ENCODE peak calls at places on chromosome 21, in nine cellular contexts. One of them, this sample, is unnamed. For H3K79me2, the result is how much of the 10 kb centered on the place peaks cover.

GRCh38 chr21:43737158-43737950 is 18.4 kb downstream of the PDXK start:
- DNase-seq in DND-41: no peak
- DNase-seq in fibroblast of lung: no peak
- DNase-seq in mammary epithelial cell: no peak
- DNase-seq in MM.1S: no peak
- DNase-seq in PC-3: no peak
- DNase-seq in GM23248: no peak
- DNase-seq in neural progenitor cell: no peak
- DNase-seq in HCT116: no peak
- DNase-seq in this sample: no peak

GRCh38 chr21:26965091-26965566 is 1.8 kb downstream of the ADAMTS5 start:
- DNase-seq in DND-41: no peak
- DNase-seq in fibroblast of lung: no peak
- DNase-seq in mammary epithelial cell: no peak
- DNase-seq in MM.1S: no peak
- DNase-seq in PC-3: no peak
- DNase-seq in GM23248: peak
- DNase-seq in neural progenitor cell: no peak
- DNase-seq in HCT116: no peak
- DNase-seq in this sample: no peak

GRCh38 chr21:27408826-27409225 is 441.9 kb upstream of the ADAMTS5 start:
- DNase-seq in DND-41: no peak
- DNase-seq in fibroblast of lung: peak
- DNase-seq in mammary epithelial cell: no peak
- DNase-seq in MM.1S: no peak
- DNase-seq in PC-3: no peak
- DNase-seq in GM23248: no peak
- DNase-seq in neural progenitor cell: no peak
- DNase-seq in HCT116: no peak
- DNase-seq in this sample: peak

GRCh38 chr21:40731206-40731605 is 115.8 kb downstream of the DSCAM start:
- DNase-seq in DND-41: no peak
- DNase-seq in fibroblast of lung: no peak
- DNase-seq in mammary epithelial cell: no peak
- DNase-seq in MM.1S: peak
- DNase-seq in PC-3: no peak
- DNase-seq in GM23248: no peak
- DNase-seq in neural progenitor cell: no peak
- DNase-seq in HCT116: no peak
- DNase-seq in this sample: no peak

GRCh38 chr21:43936186-43936967 is 71.4 kb downstream of the AGPAT3 start:
- DNase-seq in DND-41: no peak
- DNase-seq in fibroblast of lung: peak
- DNase-seq in mammary epithelial cell: no peak
- DNase-seq in MM.1S: no peak
- DNase-seq in PC-3: no peak
- DNase-seq in GM23248: peak
- DNase-seq in neural progenitor cell: no peak
- DNase-seq in HCT116: no peak
- DNase-seq in this sample: peak

GRCh38 chr21:38323721-38324591 is 67.2 kb downstream of the KCNJ15 start:
- DNase-seq in DND-41: no peak
- DNase-seq in fibroblast of lung: peak
- DNase-seq in mammary epithelial cell: peak
- DNase-seq in MM.1S: peak
- DNase-seq in PC-3: peak
- DNase-seq in GM23248: peak
- DNase-seq in neural progenitor cell: peak
- DNase-seq in HCT116: no peak
- DNase-seq in this sample: peak

GRCh38 chr21:38881041-38881570 is 75.4 kb downstream of the ETS2 start:
- DNase-seq in DND-41: no peak
- DNase-seq in fibroblast of lung: no peak
- DNase-seq in mammary epithelial cell: no peak
- DNase-seq in MM.1S: no peak
- DNase-seq in PC-3: peak
- DNase-seq in GM23248: no peak
- DNase-seq in neural progenitor cell: no peak
- DNase-seq in HCT116: no peak
- DNase-seq in this sample: no peak

GRCh38 chr21:31557956-31558838 is 101.3 kb upstream of the SOD1 start:
- DNase-seq in DND-41: peak
- DNase-seq in fibroblast of lung: peak
- DNase-seq in mammary epithelial cell: peak
- DNase-seq in MM.1S: peak
- DNase-seq in PC-3: peak
- DNase-seq in GM23248: peak
- DNase-seq in neural progenitor cell: peak
- DNase-seq in HCT116: no peak
- DNase-seq in this sample: no peak

GRCh38 chr21:37987668-37988067 is 71.4 kb upstream of the KCNJ6 start:
- DNase-seq in DND-41: no peak
- DNase-seq in fibroblast of lung: no peak
- DNase-seq in mammary epithelial cell: no peak
- DNase-seq in MM.1S: no peak
- DNase-seq in PC-3: no peak
- DNase-seq in GM23248: no peak
- DNase-seq in neural progenitor cell: no peak
- DNase-seq in HCT116: no peak
- DNase-seq in this sample: no peak

GRCh38 chr21:28336299-28336698 is 656.4 kb downstream of the LTN1 start:
- DNase-seq in DND-41: no peak
- DNase-seq in fibroblast of lung: peak
- DNase-seq in mammary epithelial cell: peak
- DNase-seq in MM.1S: peak
- DNase-seq in PC-3: peak
- DNase-seq in GM23248: peak
- DNase-seq in neural progenitor cell: peak
- DNase-seq in HCT116: no peak
- DNase-seq in this sample: peak

DNA sequence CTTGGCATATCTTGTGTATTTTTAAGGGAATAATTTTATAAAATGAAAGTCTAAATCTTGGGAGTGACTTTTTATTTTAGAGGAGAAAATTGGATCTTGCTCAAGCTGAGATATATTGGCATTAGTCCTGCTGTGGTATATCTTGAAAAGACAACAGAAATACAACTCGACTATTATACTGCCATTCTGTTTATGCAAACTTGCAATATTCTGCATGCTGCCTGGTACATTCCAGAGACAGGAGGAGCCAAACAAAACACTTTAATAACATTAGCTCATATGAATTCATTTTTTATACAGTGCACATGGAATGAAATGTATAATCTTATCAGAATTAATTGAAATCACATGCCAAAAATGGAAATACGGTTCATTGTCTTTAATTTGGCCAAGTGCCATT is 176.0 kb upstream of the NRIP1 start:
- DNase-seq in DND-41: no peak
- DNase-seq in fibroblast of lung: peak
- DNase-seq in mammary epithelial cell: no peak
- DNase-seq in MM.1S: no peak
- DNase-seq in PC-3: no peak
- DNase-seq in GM23248: no peak
- DNase-seq in neural progenitor cell: no peak
- DNase-seq in HCT116: no peak
- DNase-seq in this sample: no peak
- H2AFZ ChIP-seq in DND-41: no peak
- H2AFZ ChIP-seq in fibroblast of lung: no peak
- H2AFZ ChIP-seq in mammary epithelial cell: peak
- H2AFZ ChIP-seq in MM.1S: no peak
- H2AFZ ChIP-seq in PC-3: no peak
- H2AFZ ChIP-seq in GM23248: no peak
- H2AFZ ChIP-seq in neural progenitor cell: no peak
- H2AFZ ChIP-seq in HCT116: no peak
- H2AFZ ChIP-seq in this sample: no peak

GRCh38 chr21:42521384-42521783 is 7.7 kb downstream of the SLC37A1 start:
- DNase-seq in DND-41: no peak
- DNase-seq in fibroblast of lung: no peak
- DNase-seq in mammary epithelial cell: no peak
- DNase-seq in MM.1S: no peak
- DNase-seq in PC-3: no peak
- DNase-seq in GM23248: no peak
- DNase-seq in neural progenitor cell: no peak
- DNase-seq in HCT116: no peak
- DNase-seq in this sample: no peak

GRCh38 chr21:42518626-42519025 is 5.0 kb downstream of the SLC37A1 start:
- DNase-seq in DND-41: no peak
- DNase-seq in fibroblast of lung: no peak
- DNase-seq in mammary epithelial cell: no peak
- DNase-seq in MM.1S: no peak
- DNase-seq in PC-3: no peak
- DNase-seq in GM23248: no peak
- DNase-seq in neural progenitor cell: no peak
- DNase-seq in HCT116: no peak
- DNase-seq in this sample: no peak

GRCh38 chr21:42515708-42516502 is 2.3 kb downstream of the SLC37A1 start:
- DNase-seq in DND-41: no peak
- DNase-seq in fibroblast of lung: no peak
- DNase-seq in mammary epithelial cell: no peak
- DNase-seq in MM.1S: no peak
- DNase-seq in PC-3: peak
- DNase-seq in GM23248: peak
- DNase-seq in neural progenitor cell: no peak
- DNase-seq in HCT116: peak
- DNase-seq in this sample: no peak

GRCh38 chr21:42520628-42521253 is 7.1 kb downstream of the SLC37A1 start:
- DNase-seq in DND-41: no peak
- DNase-seq in fibroblast of lung: no peak
- DNase-seq in mammary epithelial cell: no peak
- DNase-seq in MM.1S: no peak
- DNase-seq in PC-3: no peak
- DNase-seq in GM23248: no peak
- DNase-seq in neural progenitor cell: peak
- DNase-seq in HCT116: no peak
- DNase-seq in this sample: no peak

GRCh38 chr21:42518216-42518615 is 4.6 kb downstream of the SLC37A1 start:
- DNase-seq in DND-41: no peak
- DNase-seq in fibroblast of lung: peak
- DNase-seq in mammary epithelial cell: peak
- DNase-seq in MM.1S: no peak
- DNase-seq in PC-3: peak
- DNase-seq in GM23248: peak
- DNase-seq in neural progenitor cell: no peak
- DNase-seq in HCT116: peak
- DNase-seq in this sample: peak
- TF ChIP-seq EZH2 in DND-41: no peak
- TF ChIP-seq EZH2 in fibroblast of lung: no peak
- TF ChIP-seq EZH2 in mammary epithelial cell: no peak
- TF ChIP-seq EZH2 in MM.1S: no peak
- TF ChIP-seq EZH2 in PC-3: no peak
- TF ChIP-seq EZH2 in GM23248: no peak
- TF ChIP-seq EZH2 in neural progenitor cell: no peak
- TF ChIP-seq EZH2 in HCT116: no peak
- TF ChIP-seq EZH2 in this sample: no peak

GRCh38 chr21:34949045-34949444 is 100.1 kb downstream of the RUNX1 start:
- DNase-seq in DND-41: no peak
- DNase-seq in fibroblast of lung: no peak
- DNase-seq in mammary epithelial cell: no peak
- DNase-seq in MM.1S: no peak
- DNase-seq in PC-3: no peak
- DNase-seq in GM23248: no peak
- DNase-seq in neural progenitor cell: no peak
- DNase-seq in HCT116: no peak
- DNase-seq in this sample: no peak

GRCh38 chr21:34949499-34949898 is 99.6 kb downstream of the RUNX1 start:
- DNase-seq in DND-41: no peak
- DNase-seq in fibroblast of lung: no peak
- DNase-seq in mammary epithelial cell: no peak
- DNase-seq in MM.1S: no peak
- DNase-seq in PC-3: no peak
- DNase-seq in GM23248: no peak
- DNase-seq in neural progenitor cell: no peak
- DNase-seq in HCT116: no peak
- DNase-seq in this sample: no peak

GRCh38 chr21:34953950-34954349 is 95.2 kb downstream of the RUNX1 start:
- DNase-seq in DND-41: no peak
- DNase-seq in fibroblast of lung: no peak
- DNase-seq in mammary epithelial cell: no peak
- DNase-seq in MM.1S: no peak
- DNase-seq in PC-3: no peak
- DNase-seq in GM23248: no peak
- DNase-seq in neural progenitor cell: no peak
- DNase-seq in HCT116: no peak
- DNase-seq in this sample: no peak

GRCh38 chr21:34950980-34951379 is 98.1 kb downstream of the RUNX1 start:
- DNase-seq in DND-41: no peak
- DNase-seq in fibroblast of lung: peak
- DNase-seq in mammary epithelial cell: no peak
- DNase-seq in MM.1S: no peak
- DNase-seq in PC-3: no peak
- DNase-seq in GM23248: no peak
- DNase-seq in neural progenitor cell: no peak
- DNase-seq in HCT116: no peak
- DNase-seq in this sample: peak

GRCh38 chr21:34952701-34953100 is 96.4 kb downstream of the RUNX1 start:
- DNase-seq in DND-41: peak
- DNase-seq in fibroblast of lung: peak
- DNase-seq in mammary epithelial cell: peak
- DNase-seq in MM.1S: no peak
- DNase-seq in PC-3: no peak
- DNase-seq in GM23248: no peak
- DNase-seq in neural progenitor cell: no peak
- DNase-seq in HCT116: no peak
- DNase-seq in this sample: peak
- H3K79me2 ChIP-seq in DND-41: half or more
- H3K79me2 ChIP-seq in fibroblast of lung: under half
- H3K79me2 ChIP-seq in mammary epithelial cell: under half
- H3K79me2 ChIP-seq in MM.1S: under half
- H3K79me2 ChIP-seq in PC-3: under half
- H3K79me2 ChIP-seq in GM23248: under half
- H3K79me2 ChIP-seq in neural progenitor cell: under half
- H3K79me2 ChIP-seq in HCT116: under half
- H3K79me2 ChIP-seq in this sample: under half

GRCh38 chr21:46040707-46041106 is 57.2 kb upstream of the COL6A2 start:
- DNase-seq in DND-41: no peak
- DNase-seq in fibroblast of lung: peak
- DNase-seq in mammary epithelial cell: no peak
- DNase-seq in MM.1S: no peak
- DNase-seq in PC-3: no peak
- DNase-seq in GM23248: no peak
- DNase-seq in neural progenitor cell: no peak
- DNase-seq in HCT116: no peak
- DNase-seq in this sample: peak

GRCh38 chr21:46037338-46038325 is 56.1 kb downstream of the COL6A1 start:
- DNase-seq in DND-41: no peak
- DNase-seq in fibroblast of lung: no peak
- DNase-seq in mammary epithelial cell: no peak
- DNase-seq in MM.1S: no peak
- DNase-seq in PC-3: no peak
- DNase-seq in GM23248: no peak
- DNase-seq in neural progenitor cell: no peak
- DNase-seq in HCT116: no peak
- DNase-seq in this sample: no peak

GRCh38 chr21:46039891-46040660 is 57.8 kb upstream of the COL6A2 start:
- DNase-seq in DND-41: no peak
- DNase-seq in fibroblast of lung: no peak
- DNase-seq in mammary epithelial cell: no peak
- DNase-seq in MM.1S: no peak
- DNase-seq in PC-3: no peak
- DNase-seq in GM23248: no peak
- DNase-seq in neural progenitor cell: no peak
- DNase-seq in HCT116: no peak
- DNase-seq in this sample: no peak

GRCh38 chr21:46038341-46038829 is 56.8 kb downstream of the COL6A1 start:
- DNase-seq in DND-41: no peak
- DNase-seq in fibroblast of lung: no peak
- DNase-seq in mammary epithelial cell: no peak
- DNase-seq in MM.1S: no peak
- DNase-seq in PC-3: no peak
- DNase-seq in GM23248: no peak
- DNase-seq in neural progenitor cell: no peak
- DNase-seq in HCT116: no peak
- DNase-seq in this sample: no peak

GRCh38 chr21:46038871-46039397 is 57.4 kb downstream of the COL6A1 start:
- DNase-seq in DND-41: no peak
- DNase-seq in fibroblast of lung: peak
- DNase-seq in mammary epithelial cell: no peak
- DNase-seq in MM.1S: no peak
- DNase-seq in PC-3: no peak
- DNase-seq in GM23248: peak
- DNase-seq in neural progenitor cell: no peak
- DNase-seq in HCT116: no peak
- DNase-seq in this sample: peak
- H2AFZ ChIP-seq in DND-41: no peak
- H2AFZ ChIP-seq in fibroblast of lung: no peak
- H2AFZ ChIP-seq in mammary epithelial cell: peak
- H2AFZ ChIP-seq in MM.1S: no peak
- H2AFZ ChIP-seq in PC-3: no peak
- H2AFZ ChIP-seq in GM23248: peak
- H2AFZ ChIP-seq in neural progenitor cell: no peak
- H2AFZ ChIP-seq in HCT116: no peak
- H2AFZ ChIP-seq in this sample: peak